ENCODE peak calls at places on chromosomes 16 and 17, in six cellular contexts. Z is stimulated activated CD4-positive, alpha-beta T cell treated with anti-CD3 and anti-CD28 coated beads, Interleukin-1b, Interleukin-23, amount 100 ng/mL, for 24 hours; A is SW480; T is lower leg skin; W is effector CD4-positive, alpha-beta T cell; G is activated CD8-positive, alpha-beta T cell treated with anti-CD3 and anti-CD28 coated beads for 36 hours. F is an unnamed sample.

GRCh38 chr17:49575524-49576120 is at the start of gene NXPH3:
- DNase-seq in Z (peak), A (peak), T (peak), W (peak), G (peak), F (no peak)

GRCh38 chr16:85978291-85978775 is 79.4 kb downstream of the IRF8 start:
- DNase-seq in Z (no peak), A (no peak), T (no peak), W (no peak), G (no peak), F (no peak)

GRCh38 chr16:86608301-86608747 is 30.0 kb downstream of the FOXL1 start:
- DNase-seq in Z (no peak), A (no peak), T (peak), W (no peak), G (no peak), F (no peak)

GRCh38 chr16:81717662-81718189 is 61.4 kb upstream of the PLCG2 start:
- DNase-seq in Z (no peak), A (no peak), T (no peak), W (no peak), G (peak), F (no peak)

GRCh38 chr16:49575352-49576172 is 202.0 kb downstream of the C16orf78 start:
- DNase-seq in Z (no peak), A (no peak), T (no peak), W (no peak), G (no peak), F (no peak)

GRCh38 chr17:68939195-68939594 is 16.0 kb downstream of the ABCA8 start:
- DNase-seq in Z (no peak), A (no peak), T (no peak), W (no peak), G (no peak), F (no peak)

GRCh38 chr16:57345021-57345420 is 13.6 kb upstream of the CCL22 start:
- DNase-seq in Z (no peak), A (no peak), T (no peak), W (no peak), G (no peak), F (no peak)

GRCh38 chr17:82175166-82175565 is 37.5 kb downstream of the CCDC57 start:
- DNase-seq in Z (no peak), A (no peak), T (no peak), W (no peak), G (no peak), F (no peak)

GRCh38 chr17:62194401-62194800 is 129.3 kb upstream of the MED13 start:
- DNase-seq in Z (no peak), A (no peak), T (no peak), W (no peak), G (no peak), F (no peak)

GRCh38 chr16:31700200-31700529 is 172.5 kb downstream of the AHSP start:
- DNase-seq in Z (no peak), A (no peak), T (no peak), W (no peak), G (no peak), F (no peak)

GRCh38 chr16:84486551-84487235 is 17.8 kb downstream of the MEAK7 start:
- DNase-seq in Z (no peak), A (no peak), T (peak), W (no peak), G (no peak), F (no peak)

GRCh38 chr17:80885922-80886582 is 105.6 kb upstream of the CHMP6 start:
- DNase-seq in Z (no peak), A (no peak), T (no peak), W (no peak), G (no peak), F (no peak)

GRCh38 chr17:33267279-33267790 is 25.8 kb downstream of the ASIC2 start:
- DNase-seq in Z (no peak), A (peak), T (no peak), W (no peak), G (no peak), F (no peak)

GRCh38 chr17:16938496-16939270 is 33.2 kb downstream of the TNFRSF13B start:
- DNase-seq in Z (no peak), A (no peak), T (peak), W (no peak), G (no peak), F (no peak)

GRCh38 chr17:78101542-78101941 is 27.0 kb downstream of the TMC6 start:
- DNase-seq in Z (no peak), A (no peak), T (no peak), W (no peak), G (no peak), F (no peak)

GRCh38 chr17:29588561-29589411 is 662 bp downstream of the GIT1 start:
- DNase-seq in Z (no peak), A (peak), T (no peak), W (peak), G (peak), F (no peak)

GRCh38 chr17:74759243-74759801 is 10.9 kb downstream of the NHERF1 start:
- DNase-seq in Z (no peak), A (peak), T (no peak), W (peak), G (peak), F (no peak)

GRCh38 chr17:43924558-43924957 is 17.2 kb upstream of the MPP2 start:
- DNase-seq in Z (no peak), A (no peak), T (no peak), W (no peak), G (no peak), F (no peak)

GRCh38 chr16:51062039-51062438 is 89.0 kb downstream of the SALL1 start:
- DNase-seq in Z (no peak), A (peak), T (peak), W (no peak), G (no peak), F (no peak)

GRCh38 chr17:54754560-54754959 is 146.1 kb upstream of the TOM1L1 start:
- DNase-seq in Z (no peak), A (no peak), T (no peak), W (no peak), G (peak), F (no peak)

GRCh38 chr17:77437017-77437416 is 296.2 kb downstream of the SEC14L1 start:
- DNase-seq in Z (no peak), A (no peak), T (no peak), W (no peak), G (no peak), F (no peak)

GRCh38 chr17:47277921-47278320 is 24.3 kb downstream of the ITGB3 start:
- DNase-seq in Z (no peak), A (no peak), T (no peak), W (no peak), G (no peak), F (no peak)

GRCh38 chr16:86510465-86511261 is at the start of gene FOXF1:
- DNase-seq in Z (no peak), A (no peak), T (no peak), W (no peak), G (peak), F (no peak)

GRCh38 chr16:70433456-70434103 is 5.3 kb downstream of the ST3GAL2 start:
- DNase-seq in Z (no peak), A (no peak), T (no peak), W (no peak), G (no peak), F (no peak)